ENCODE peak calls at places on chromosome 15, in seven cellular contexts. I, Z, V, W, X, D and N are unnamed samples.

GRCh38 chr15:64035525-64035924 is 10.8 kb downstream of the DAPK2 start:
- ATAC-seq in I (no peak), Z (no peak), V (peak), W (no peak), X (no peak), D (peak), N (no peak)

GRCh38 chr15:90860942-90861675 is 7.3 kb upstream of the FURIN start:
- ATAC-seq in I (no peak), Z (peak), V (no peak), W (no peak), X (peak), D (no peak), N (no peak)

GRCh38 chr15:96346409-96346808 is 15.9 kb downstream of the NR2F2 start:
- ATAC-seq in I (no peak), Z (no peak), V (no peak), W (no peak), X (no peak), D (no peak), N (no peak)

GRCh38 chr15:51365417-51365816 is 24.0 kb downstream of the GLDN start:
- ATAC-seq in I (no peak), Z (no peak), V (no peak), W (no peak), X (no peak), D (no peak), N (no peak)

GRCh38 chr15:33565099-33565498 is 254.3 kb downstream of the RYR3 start:
- ATAC-seq in I (no peak), Z (peak), V (no peak), W (no peak), X (no peak), D (no peak), N (no peak)

GRCh38 chr15:89761009-89761831 is 10.2 kb upstream of the MESP1 start:
- ATAC-seq in I (no peak), Z (peak), V (no peak), W (peak), X (peak), D (peak), N (peak)

GRCh38 chr15:84883916-84884781 is at the start of gene SLC28A1:
- ATAC-seq in I (no peak), Z (no peak), V (peak), W (peak), X (peak), D (peak), N (no peak)

GRCh38 chr15:82058026-82058425 is 12.2 kb upstream of the MEX3B start:
- ATAC-seq in I (no peak), Z (peak), V (no peak), W (no peak), X (no peak), D (no peak), N (peak)

GRCh38 chr15:70579766-70580165 is 183.6 kb downstream of the UACA start:
- ATAC-seq in I (no peak), Z (no peak), V (no peak), W (no peak), X (no peak), D (no peak), N (no peak)

GRCh38 chr15:44713006-44713966 is 2.0 kb downstream of the B2M start:
- ATAC-seq in I (no peak), Z (no peak), V (no peak), W (peak), X (no peak), D (no peak), N (no peak)

GRCh38 chr15:98914626-98915025 is 93.0 kb downstream of the PGPEP1L start:
- ATAC-seq in I (no peak), Z (peak), V (no peak), W (no peak), X (no peak), D (no peak), N (no peak)

GRCh38 chr15:73385205-73385604 is 16.4 kb upstream of the HCN4 start:
- ATAC-seq in I (no peak), Z (no peak), V (no peak), W (no peak), X (no peak), D (no peak), N (no peak)

GRCh38 chr15:72117448-72117697 is 577 bp downstream of the MYO9A start:
- ATAC-seq in I (peak), Z (peak), V (peak), W (peak), X (peak), D (peak), N (peak)

GRCh38 chr15:89378699-89379422 is 44.2 kb upstream of the POLG start:
- ATAC-seq in I (peak), Z (no peak), V (no peak), W (no peak), X (peak), D (peak), N (no peak)

GRCh38 chr15:65376767-65377104 is 1.1 kb downstream of the IGDCC3 start:
- ATAC-seq in I (no peak), Z (peak), V (no peak), W (no peak), X (peak), D (no peak), N (no peak)

GRCh38 chr15:65942436-65942835 is 73.1 kb downstream of the RAB11A start:
- ATAC-seq in I (no peak), Z (no peak), V (no peak), W (no peak), X (no peak), D (no peak), N (no peak)

GRCh38 chr15:67998599-67999122 is 55.5 kb upstream of the PIAS1 start:
- ATAC-seq in I (no peak), Z (peak), V (no peak), W (no peak), X (peak), D (no peak), N (no peak)

GRCh38 chr15:78069052-78069414 is 8.5 kb downstream of the TBC1D2B start:
- ATAC-seq in I (peak), Z (no peak), V (no peak), W (no peak), X (no peak), D (no peak), N (peak)

GRCh38 chr15:48858401-48858800 is 19.5 kb upstream of the EID1 start:
- ATAC-seq in I (no peak), Z (peak), V (no peak), W (peak), X (no peak), D (no peak), N (no peak)

GRCh38 chr15:29651476-29652072 is 170.7 kb downstream of the TJP1 start:
- ATAC-seq in I (no peak), Z (no peak), V (no peak), W (no peak), X (no peak), D (no peak), N (peak)

GRCh38 chr15:91921188-91921820 is 67.8 kb downstream of the SLCO3A1 start:
- ATAC-seq in I (peak), Z (no peak), V (no peak), W (no peak), X (peak), D (no peak), N (peak)

GRCh38 chr15:88463870-88464532 is 3.2 kb downstream of the MRPL46 start:
- ATAC-seq in I (no peak), Z (no peak), V (peak), W (no peak), X (no peak), D (peak), N (no peak)

GRCh38 chr15:85298941-85299340 is 81.5 kb upstream of the AKAP13 start:
- ATAC-seq in I (no peak), Z (no peak), V (no peak), W (no peak), X (no peak), D (no peak), N (no peak)

GRCh38 chr15:38671003-38671382 is 106.4 kb upstream of the RASGRP1 start:
- ATAC-seq in I (no peak), Z (no peak), V (no peak), W (no peak), X (no peak), D (no peak), N (no peak)